ENCODE peak calls at places on chromosome 1, in four cellular contexts. A is EH, W is adrenal gland, Z is NCI-H2171. S is an unnamed sample.
A peak's percentile ranks its signal among the peaks of the same experiment; 100 is the strongest.

GRCh38 chr1:180598333-180598979 is 33.4 kb upstream of the XPR1 start:
- DNase-seq in Z (no peak), A (peak; percentile 32), W (no peak), S (no peak)

GRCh38 chr1:107762751-107763390 is 202.1 kb downstream of the VAV3 start:
- DNase-seq in A (no peak), W (no peak), Z (no peak), S (no peak)

GRCh38 chr1:184888505-184888904 is 85.8 kb downstream of the NIBAN1 start:
- DNase-seq in W (no peak), A (peak; percentile 87), Z (no peak), S (peak; percentile 74)

GRCh38 chr1:192263436-192263835 is 53.4 kb upstream of the RGS21 start:
- DNase-seq in W (no peak), Z (no peak), A (peak; percentile 7), S (peak; percentile 95)

GRCh38 chr1:33294071-33295010 is 26.6 kb downstream of the A3GALT2 start:
- DNase-seq in W (no peak), A (no peak), Z (no peak), S (no peak)

GRCh38 chr1:75338974-75339483 is 204.8 kb downstream of the LHX8 start:
- DNase-seq in A (no peak), W (no peak), Z (no peak), S (no peak)

GRCh38 chr1:212219679-212220463 is 65.3 kb upstream of the PPP2R5A start:
- DNase-seq in A (peak; percentile 68), W (no peak), Z (no peak), S (peak; percentile 34)

GRCh38 chr1:219798283-219799030 is 129.9 kb downstream of the SLC30A10 start:
- DNase-seq in W (no peak), Z (no peak), A (peak; percentile 74), S (peak; percentile 77)

GRCh38 chr1:184287001-184287400 is 99.8 kb upstream of the C1orf21 start:
- DNase-seq in Z (peak; percentile 9), A (no peak), W (no peak), S (no peak)

GRCh38 chr1:202462342-202463076 is 114.0 kb downstream of the PPP1R12B start:
- DNase-seq in W (no peak), Z (no peak), A (no peak), S (no peak)

GRCh38 chr1:180156201-180156600 is 1.5 kb downstream of the QSOX1 start:
- DNase-seq in A (no peak), Z (no peak), W (no peak), S (no peak)

GRCh38 chr1:7591565-7591964 is 179.5 kb upstream of the VAMP3 start:
- DNase-seq in Z (no peak), A (no peak), W (no peak), S (no peak)

GRCh38 chr1:115433483-115433882 is 95.4 kb upstream of the NGF start:
- DNase-seq in W (peak; percentile 28), A (no peak), Z (no peak), S (peak; percentile 86)

GRCh38 chr1:97581614-97582051 is 339.2 kb downstream of the DPYD start:
- DNase-seq in W (no peak), A (peak; percentile 79), Z (no peak), S (peak; percentile 31)

GRCh38 chr1:185559684-185560310 is 174.4 kb upstream of the HMCN1 start:
- DNase-seq in W (peak; percentile 48), A (peak; percentile 72), Z (no peak), S (peak; percentile 44)

GRCh38 chr1:28359592-28360239 is 9.8 kb upstream of the PHACTR4 start:
- DNase-seq in W (peak; percentile 82), Z (peak; percentile 54), A (peak; percentile 71), S (peak; percentile 77)

S was measured in fibroblast of the aortic adventitia.